ENCODE peak calls at places on chromosome 16, in eight cellular contexts. A, P, R, S, C, Z, M and G are unnamed samples.

GRCh38 chr16:11556945-11557720 is 29.6 kb downstream of the LITAF start:
- DNase-seq in A (no peak), P (no peak), R (no peak), S (no peak), C (peak), Z (no peak), M (no peak), G (no peak)

GRCh38 chr16:65634291-65634690 is 512.4 kb upstream of the CDH11 start:
- DNase-seq in A (no peak), P (no peak), R (no peak), S (no peak), C (no peak), Z (no peak), M (no peak), G (no peak)

GRCh38 chr16:51408357-51408756 is 257.3 kb upstream of the SALL1 start:
- DNase-seq in A (no peak), P (no peak), R (no peak), S (no peak), C (no peak), Z (no peak), M (no peak), G (no peak)

GRCh38 chr16:2462031-2462866 is 2.3 kb downstream of the TEDC2 start:
- DNase-seq in A (no peak), P (no peak), R (no peak), S (no peak), C (no peak), Z (no peak), M (no peak), G (no peak)

GRCh38 chr16:5350118-5350517 is 252.5 kb upstream of the EEF2KMT start:
- DNase-seq in A (no peak), P (no peak), R (no peak), S (no peak), C (no peak), Z (no peak), M (no peak), G (no peak)

GRCh38 chr16:3822366-3823045 is 58.0 kb downstream of the CREBBP start:
- DNase-seq in A (peak), P (no peak), R (no peak), S (no peak), C (no peak), Z (no peak), M (no peak), G (no peak)

GRCh38 chr16:82016964-82017363 is 5.7 kb upstream of the SDR42E1 start:
- DNase-seq in A (peak), P (no peak), R (no peak), S (no peak), C (no peak), Z (no peak), M (no peak), G (no peak)

GRCh38 chr16:46690281-46691178 is 1.1 kb downstream of the ORC6 start:
- DNase-seq in A (no peak), P (no peak), R (no peak), S (no peak), C (no peak), Z (no peak), M (no peak), G (no peak)

GRCh38 chr16:3879887-3880564 is 487 bp downstream of the CREBBP start:
- DNase-seq in A (no peak), P (peak), R (peak), S (peak), C (peak), Z (no peak), M (no peak), G (peak)

GRCh38 chr16:23129686-23130085 is 19.6 kb downstream of the USP31 start:
- DNase-seq in A (no peak), P (no peak), R (no peak), S (no peak), C (no peak), Z (no peak), M (no peak), G (no peak)

GRCh38 chr16:35691057-35691456 is 2231.6 kb downstream of the TP53TG3F start:
- DNase-seq in A (no peak), P (no peak), R (no peak), S (no peak), C (no peak), Z (no peak), M (no peak), G (no peak)

GRCh38 chr16:4190086-4190485 is 51.8 kb downstream of the SRL start:
- DNase-seq in A (no peak), P (no peak), R (peak), S (no peak), C (no peak), Z (no peak), M (no peak), G (no peak)

GRCh38 chr16:3690470-3690918 is 26.8 kb downstream of the TRAP1 start:
- DNase-seq in A (peak), P (peak), R (peak), S (peak), C (peak), Z (peak), M (peak), G (peak)

GRCh38 chr16:85888405-85889331 is 10.3 kb upstream of the IRF8 start:
- DNase-seq in A (no peak), P (peak), R (no peak), S (no peak), C (no peak), Z (no peak), M (no peak), G (no peak)

GRCh38 chr16:86640265-86640843 is 62.0 kb downstream of the FOXL1 start:
- DNase-seq in A (no peak), P (no peak), R (no peak), S (no peak), C (no peak), Z (no peak), M (no peak), G (no peak)

GRCh38 chr16:22814330-22815105 is 556 bp downstream of the HS3ST2 start:
- DNase-seq in A (no peak), P (no peak), R (peak), S (no peak), C (no peak), Z (no peak), M (no peak), G (no peak)

GRCh38 chr16:54313789-54314188 is 27.2 kb upstream of the IRX3 start:
- DNase-seq in A (no peak), P (no peak), R (no peak), S (no peak), C (no peak), Z (no peak), M (no peak), G (no peak)

GRCh38 chr16:75000481-75001081 is 1.8 kb downstream of the ZNRF1 start:
- DNase-seq in A (no peak), P (no peak), R (no peak), S (no peak), C (no peak), Z (no peak), M (no peak), G (no peak)

GRCh38 chr16:194516-194915 is 14.3 kb downstream of the HBQ1 start:
- DNase-seq in A (no peak), P (no peak), R (no peak), S (no peak), C (no peak), Z (no peak), M (no peak), G (no peak)

GRCh38 chr16:12601290-12601900 is 202.3 kb downstream of the CPPED1 start:
- DNase-seq in A (no peak), P (no peak), R (no peak), S (no peak), C (no peak), Z (no peak), M (no peak), G (no peak)

GRCh38 chr16:84380405-84380804 is 12.1 kb downstream of the ATP2C2 start:
- DNase-seq in A (no peak), P (no peak), R (no peak), S (peak), C (no peak), Z (no peak), M (no peak), G (no peak)

GRCh38 chr16:78365376-78365775 is 265.9 kb downstream of the WWOX start:
- DNase-seq in A (no peak), P (no peak), R (no peak), S (no peak), C (no peak), Z (no peak), M (no peak), G (no peak)

GRCh38 chr16:48607056-48607825 is 2.7 kb downstream of the N4BP1 start:
- DNase-seq in A (peak), P (no peak), R (no peak), S (no peak), C (no peak), Z (no peak), M (no peak), G (no peak)

GRCh38 chr16:30570621-30571443 is 682 bp downstream of the ZNF688 start:
- DNase-seq in A (no peak), P (no peak), R (peak), S (no peak), C (no peak), Z (no peak), M (peak), G (no peak)

GRCh38 chr16:19168173-19169080 is at the start of gene SYT17:
- DNase-seq in A (no peak), P (no peak), R (no peak), S (no peak), C (no peak), Z (no peak), M (peak), G (no peak)

GRCh38 chr16:61812251-61812650 is 224.0 kb downstream of the CDH8 start:
- DNase-seq in A (no peak), P (no peak), R (no peak), S (no peak), C (no peak), Z (no peak), M (no peak), G (no peak)

GRCh38 chr16:47392114-47392513 is 68.7 kb downstream of the ITFG1 start:
- DNase-seq in A (no peak), P (peak), R (no peak), S (no peak), C (no peak), Z (no peak), M (no peak), G (no peak)

GRCh38 chr16:88917915-88918627 is 51.6 kb upstream of the PABPN1L start:
- DNase-seq in A (no peak), P (no peak), R (no peak), S (no peak), C (no peak), Z (no peak), M (no peak), G (no peak)

GRCh38 chr16:89368604-89369249 is 121.6 kb downstream of the ANKRD11 start:
- DNase-seq in A (no peak), P (no peak), R (no peak), S (no peak), C (no peak), Z (no peak), M (no peak), G (no peak)